ENCODE peak calls at places on chromosomes 3 and 15, in four cellular contexts. E is NCI-H187, L is posterior cingulate gyrus, K is iris pigment epithelial cell. I is an unnamed sample.

GRCh38 chr3:45606991-45607712 is 12.6 kb downstream of the LIMD1 start:
- DNase-seq in E (no peak), L (no peak), K (peak; percentile 49), I (no peak)

GRCh38 chr3:8183627-8184026 is 318.0 kb upstream of the LMCD1 start:
- DNase-seq in E (no peak), L (no peak), K (no peak), I (no peak)

GRCh38 chr15:52378746-52379394 is 83.3 kb upstream of the MYO5C start:
- DNase-seq in E (no peak), L (no peak), K (no peak), I (no peak)

GRCh38 chr3:49616061-49616460 is 58.1 kb upstream of the APEH start:
- DNase-seq in E (no peak), L (no peak), K (no peak), I (no peak)

GRCh38 chr15:72116680-72117447 is 1.1 kb downstream of the MYO9A start:
- DNase-seq in E (no peak), L (no peak), K (peak; percentile 36), I (no peak)

GRCh38 chr3:134404366-134404885 is 30.2 kb upstream of the AMOTL2 start:
- DNase-seq in E (no peak), L (no peak), K (no peak), I (no peak)

GRCh38 chr15:80153900-80154299 is 1.1 kb downstream of the FAH start:
- DNase-seq in E (no peak), L (no peak), K (no peak), I (no peak)

GRCh38 chr15:35750051-35750450 is 204.1 kb upstream of the DPH6 start:
- DNase-seq in E (no peak), L (no peak), K (no peak), I (no peak)

GRCh38 chr3:184679056-184679502 is 32.8 kb downstream of the MAGEF1 start:
- DNase-seq in E (peak; percentile 56), L (no peak), K (no peak), I (no peak)

GRCh38 chr3:183745300-183746098 is 47.9 kb downstream of the YEATS2 start:
- DNase-seq in E (no peak), L (no peak), K (peak; percentile 77), I (no peak)

GRCh38 chr3:33690341-33690740 is 27.7 kb downstream of the CLASP2 start:
- DNase-seq in E (no peak), L (no peak), K (no peak), I (no peak)

GRCh38 chr3:138881233-138881632 is 46.5 kb upstream of the PIK3CB start:
- DNase-seq in E (no peak), L (no peak), K (no peak), I (no peak)

GRCh38 chr15:31320022-31320421 is 6.6 kb upstream of the KLF13 start:
- DNase-seq in E (no peak), L (no peak), K (no peak), I (no peak)

GRCh38 chr15:26713498-26713897 is 59.4 kb downstream of the GABRB3 start:
- DNase-seq in E (no peak), L (peak; percentile 91), K (no peak), I (no peak)

GRCh38 chr15:69973102-69973714 is 124.5 kb downstream of the TLE3 start:
- DNase-seq in E (no peak), L (no peak), K (peak; percentile 61), I (no peak)

GRCh38 chr3:46661776-46662766 is 31.4 kb downstream of the ALS2CL start:
- DNase-seq in E (no peak), L (peak; percentile 77), K (no peak), I (no peak)

GRCh38 chr3:39000008-39000450 is 51.7 kb downstream of the SCN11A start:
- DNase-seq in E (no peak), L (no peak), K (peak; percentile 74), I (no peak)

GRCh38 chr3:186150234-186150830 is 41.4 kb upstream of the ETV5 start:
- DNase-seq in E (no peak), L (no peak), K (no peak), I (no peak)

GRCh38 chr3:29064085-29064484 is 216.8 kb upstream of the RBMS3 start:
- DNase-seq in E (no peak), L (no peak), K (peak; percentile 81), I (no peak)

GRCh38 chr15:100783760-100784492 is 95.7 kb upstream of the ALDH1A3 start:
- DNase-seq in E (no peak), L (peak; percentile 83), K (no peak), I (no peak)

GRCh38 chr3:52317178-52317577 is 1.1 kb downstream of the DNAH1 start:
- DNase-seq in E (no peak), L (no peak), K (no peak), I (no peak)

GRCh38 chr15:25061808-25062550 is 107.2 kb downstream of the SNRPN start:
- DNase-seq in E (no peak), L (no peak), K (no peak), I (no peak)

GRCh38 chr15:96115642-96116041 is 214.9 kb upstream of the NR2F2 start:
- DNase-seq in E (no peak), L (no peak), K (peak; percentile 87), I (no peak)

GRCh38 chr3:51340311-51340829 is 44.7 kb upstream of the MANF start:
- DNase-seq in E (no peak), L (no peak), K (peak; percentile 93), I (no peak)

GRCh38 chr3:66036586-66037061 is 2.1 kb downstream of the MAGI1 start:
- DNase-seq in E (no peak), L (no peak), K (peak; percentile 16), I (no peak)

GRCh38 chr3:48587686-48588085 is 7.4 kb downstream of the COL7A1 start:
- DNase-seq in E (no peak), L (no peak), K (no peak), I (no peak)

GRCh38 chr3:188049890-188050530 is 103.9 kb upstream of the LPP start:
- DNase-seq in E (no peak), L (no peak), K (no peak), I (peak; percentile 12)

GRCh38 chr15:49199666-49200065 is 29.6 kb downstream of the GALK2 start:
- DNase-seq in E (no peak), L (no peak), K (no peak), I (no peak)